ENCODE peak calls at places on chromosomes 16 and 17, in five cellular contexts. One of them, this sample, is unnamed.

GRCh38 chr17:19935169-19935568 is 42.5 kb downstream of the AKAP10 start:
- DNase-seq in Peyer's patch: no peak
- DNase-seq in HL-60: no peak
- DNase-seq in colonic mucosa: no peak
- DNase-seq in fibroblast of lung: peak; percentile 17
- DNase-seq in this sample: peak; percentile 47

GRCh38 chr16:88943131-88943664 is 33.8 kb downstream of the CBFA2T3 start:
- DNase-seq in Peyer's patch: peak; percentile 63
- DNase-seq in HL-60: no peak
- DNase-seq in colonic mucosa: no peak
- DNase-seq in fibroblast of lung: no peak
- DNase-seq in this sample: no peak

GRCh38 chr16:13136896-13137295 is 235.5 kb downstream of the SHISA9 start:
- DNase-seq in Peyer's patch: no peak
- DNase-seq in HL-60: no peak
- DNase-seq in colonic mucosa: no peak
- DNase-seq in fibroblast of lung: no peak
- DNase-seq in this sample: no peak

GRCh38 chr17:73402466-73402865 is 90.7 kb upstream of the CDC42EP4 start:
- DNase-seq in Peyer's patch: no peak
- DNase-seq in HL-60: no peak
- DNase-seq in colonic mucosa: no peak
- DNase-seq in fibroblast of lung: no peak
- DNase-seq in this sample: no peak

GRCh38 chr17:65941500-65941899 is 250.4 kb downstream of the CEP112 start:
- DNase-seq in Peyer's patch: no peak
- DNase-seq in HL-60: peak; percentile 7
- DNase-seq in colonic mucosa: no peak
- DNase-seq in fibroblast of lung: no peak
- DNase-seq in this sample: no peak

GRCh38 chr16:83051451-83051850 is 424.7 kb downstream of the CDH13 start:
- DNase-seq in Peyer's patch: no peak
- DNase-seq in HL-60: no peak
- DNase-seq in colonic mucosa: no peak
- DNase-seq in fibroblast of lung: no peak
- DNase-seq in this sample: no peak

GRCh38 chr17:66184392-66184791 is 7.5 kb downstream of the CEP112 start:
- DNase-seq in Peyer's patch: no peak
- DNase-seq in HL-60: no peak
- DNase-seq in colonic mucosa: no peak
- DNase-seq in fibroblast of lung: no peak
- DNase-seq in this sample: no peak

GRCh38 chr16:83928341-83929055 is 24.5 kb upstream of the OSGIN1 start:
- DNase-seq in Peyer's patch: no peak
- DNase-seq in HL-60: no peak
- DNase-seq in colonic mucosa: no peak
- DNase-seq in fibroblast of lung: peak; percentile 63
- DNase-seq in this sample: peak; percentile 91

GRCh38 chr16:53045554-53046250 is 7.0 kb downstream of the CHD9NB start:
- DNase-seq in Peyer's patch: no peak
- DNase-seq in HL-60: no peak
- DNase-seq in colonic mucosa: peak; percentile 77
- DNase-seq in fibroblast of lung: no peak
- DNase-seq in this sample: no peak

GRCh38 chr17:46147167-46147749 is 46.0 kb downstream of the KANSL1 start:
- DNase-seq in Peyer's patch: no peak
- DNase-seq in HL-60: no peak
- DNase-seq in colonic mucosa: no peak
- DNase-seq in fibroblast of lung: no peak
- DNase-seq in this sample: no peak

GRCh38 chr16:1538804-1539520 is 5.5 kb downstream of the TMEM204 start:
- DNase-seq in Peyer's patch: no peak
- DNase-seq in HL-60: no peak
- DNase-seq in colonic mucosa: no peak
- DNase-seq in fibroblast of lung: no peak
- DNase-seq in this sample: no peak

GRCh38 chr16:86538196-86538780 is 16.7 kb downstream of the MTHFSD start:
- DNase-seq in Peyer's patch: no peak
- DNase-seq in HL-60: no peak
- DNase-seq in colonic mucosa: no peak
- DNase-seq in fibroblast of lung: no peak
- DNase-seq in this sample: no peak

GRCh38 chr16:83351846-83352245 is 455.9 kb upstream of the HSBP1 start:
- DNase-seq in Peyer's patch: no peak
- DNase-seq in HL-60: no peak
- DNase-seq in colonic mucosa: no peak
- DNase-seq in fibroblast of lung: no peak
- DNase-seq in this sample: peak; percentile 51

GRCh38 chr16:31451201-31451600 is 8.1 kb upstream of the ARMC5 start:
- DNase-seq in Peyer's patch: no peak
- DNase-seq in HL-60: no peak
- DNase-seq in colonic mucosa: no peak
- DNase-seq in fibroblast of lung: no peak
- DNase-seq in this sample: no peak

GRCh38 chr16:89020068-89020924 is 43.3 kb upstream of the CBFA2T3 start:
- DNase-seq in Peyer's patch: no peak
- DNase-seq in HL-60: no peak
- DNase-seq in colonic mucosa: no peak
- DNase-seq in fibroblast of lung: no peak
- DNase-seq in this sample: no peak

GRCh38 chr17:80187090-80187489 is 17.3 kb downstream of the CARD14 start:
- DNase-seq in Peyer's patch: no peak
- DNase-seq in HL-60: no peak
- DNase-seq in colonic mucosa: no peak
- DNase-seq in fibroblast of lung: peak; percentile 37
- DNase-seq in this sample: peak; percentile 35

GRCh38 chr16:70428178-70428998 is 10.5 kb downstream of the ST3GAL2 start:
- DNase-seq in Peyer's patch: peak; percentile 65
- DNase-seq in HL-60: peak; percentile 96
- DNase-seq in colonic mucosa: peak; percentile 96
- DNase-seq in fibroblast of lung: peak; percentile 93
- DNase-seq in this sample: peak; percentile 92

GRCh38 chr16:70429888-70430666 is 8.8 kb downstream of the ST3GAL2 start:
- DNase-seq in Peyer's patch: peak; percentile 40
- DNase-seq in HL-60: no peak
- DNase-seq in colonic mucosa: no peak
- DNase-seq in fibroblast of lung: no peak
- DNase-seq in this sample: no peak

GRCh38 chr16:70430667-70431536 is 8.0 kb downstream of the ST3GAL2 start:
- DNase-seq in Peyer's patch: peak; percentile 81
- DNase-seq in HL-60: peak; percentile 74
- DNase-seq in colonic mucosa: no peak
- DNase-seq in fibroblast of lung: no peak
- DNase-seq in this sample: peak; percentile 32

GRCh38 chr16:70432304-70432799 is 6.5 kb downstream of the ST3GAL2 start:
- DNase-seq in Peyer's patch: no peak
- DNase-seq in HL-60: peak; percentile 35
- DNase-seq in colonic mucosa: no peak
- DNase-seq in fibroblast of lung: no peak
- DNase-seq in this sample: no peak

DNA sequence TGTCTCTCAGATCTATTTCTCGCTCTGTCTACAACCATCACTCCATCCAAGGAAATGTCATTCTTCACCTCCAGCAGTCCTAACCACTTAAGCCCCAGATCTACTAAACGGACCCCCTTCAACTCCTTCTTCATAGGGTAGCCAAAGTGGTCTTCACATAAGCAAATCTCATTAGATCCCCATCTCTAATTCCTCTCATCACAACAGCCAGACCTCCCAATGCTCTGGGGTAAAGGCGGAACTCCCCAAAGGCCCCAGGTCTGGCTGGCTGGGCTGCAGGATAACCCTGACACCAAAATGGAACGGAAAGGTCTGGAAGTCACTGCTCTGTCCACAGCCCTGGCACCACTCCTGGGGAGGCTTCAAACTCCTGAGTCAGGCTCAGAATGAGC is 11.1 kb downstream of the ST3GAL2 start:
- DNase-seq in Peyer's patch: no peak
- DNase-seq in HL-60: no peak
- DNase-seq in colonic mucosa: no peak
- DNase-seq in fibroblast of lung: no peak
- DNase-seq in this sample: no peak
- H3K4me3 ChIP-seq in Peyer's patch: no peak overlapping the region
- H3K4me3 ChIP-seq in HL-60: no peak overlapping the region
- H3K4me3 ChIP-seq in colonic mucosa: no peak overlapping the region
- H3K4me3 ChIP-seq in fibroblast of lung: no peak overlapping the region
- H3K4me3 ChIP-seq in this sample: no peak overlapping the region

GRCh38 chr17:81406117-81406953 is 11.1 kb downstream of the BAHCC1 start:
- DNase-seq in Peyer's patch: no peak
- DNase-seq in HL-60: no peak
- DNase-seq in colonic mucosa: peak; percentile 65
- DNase-seq in fibroblast of lung: no peak
- DNase-seq in this sample: no peak
- H3K4me3 ChIP-seq in Peyer's patch: no peak overlapping the region
- H3K4me3 ChIP-seq in HL-60: no peak overlapping the region
- H3K4me3 ChIP-seq in colonic mucosa: peak overlapping the region; percentile 5
- H3K4me3 ChIP-seq in fibroblast of lung: no peak overlapping the region
- H3K4me3 ChIP-seq in this sample: no peak overlapping the region

GRCh38 chr16:10183606-10183959 is 1.4 kb upstream of the GRIN2A start:
- DNase-seq in Peyer's patch: no peak
- DNase-seq in HL-60: no peak
- DNase-seq in colonic mucosa: no peak
- DNase-seq in fibroblast of lung: no peak
- DNase-seq in this sample: no peak

GRCh38 chr16:10180771-10181163 is 1.5 kb downstream of the GRIN2A start:
- DNase-seq in Peyer's patch: no peak
- DNase-seq in HL-60: no peak
- DNase-seq in colonic mucosa: peak; percentile 20
- DNase-seq in fibroblast of lung: no peak
- DNase-seq in this sample: no peak

GRCh38 chr16:10182186-10182683 is at the start of gene GRIN2A:
- DNase-seq in Peyer's patch: no peak
- DNase-seq in HL-60: no peak
- DNase-seq in colonic mucosa: no peak
- DNase-seq in fibroblast of lung: no peak
- DNase-seq in this sample: no peak

GRCh38 chr16:10180042-10180770 is 2.0 kb downstream of the GRIN2A start:
- DNase-seq in Peyer's patch: no peak
- DNase-seq in HL-60: no peak
- DNase-seq in colonic mucosa: no peak
- DNase-seq in fibroblast of lung: no peak
- DNase-seq in this sample: no peak

DNA sequence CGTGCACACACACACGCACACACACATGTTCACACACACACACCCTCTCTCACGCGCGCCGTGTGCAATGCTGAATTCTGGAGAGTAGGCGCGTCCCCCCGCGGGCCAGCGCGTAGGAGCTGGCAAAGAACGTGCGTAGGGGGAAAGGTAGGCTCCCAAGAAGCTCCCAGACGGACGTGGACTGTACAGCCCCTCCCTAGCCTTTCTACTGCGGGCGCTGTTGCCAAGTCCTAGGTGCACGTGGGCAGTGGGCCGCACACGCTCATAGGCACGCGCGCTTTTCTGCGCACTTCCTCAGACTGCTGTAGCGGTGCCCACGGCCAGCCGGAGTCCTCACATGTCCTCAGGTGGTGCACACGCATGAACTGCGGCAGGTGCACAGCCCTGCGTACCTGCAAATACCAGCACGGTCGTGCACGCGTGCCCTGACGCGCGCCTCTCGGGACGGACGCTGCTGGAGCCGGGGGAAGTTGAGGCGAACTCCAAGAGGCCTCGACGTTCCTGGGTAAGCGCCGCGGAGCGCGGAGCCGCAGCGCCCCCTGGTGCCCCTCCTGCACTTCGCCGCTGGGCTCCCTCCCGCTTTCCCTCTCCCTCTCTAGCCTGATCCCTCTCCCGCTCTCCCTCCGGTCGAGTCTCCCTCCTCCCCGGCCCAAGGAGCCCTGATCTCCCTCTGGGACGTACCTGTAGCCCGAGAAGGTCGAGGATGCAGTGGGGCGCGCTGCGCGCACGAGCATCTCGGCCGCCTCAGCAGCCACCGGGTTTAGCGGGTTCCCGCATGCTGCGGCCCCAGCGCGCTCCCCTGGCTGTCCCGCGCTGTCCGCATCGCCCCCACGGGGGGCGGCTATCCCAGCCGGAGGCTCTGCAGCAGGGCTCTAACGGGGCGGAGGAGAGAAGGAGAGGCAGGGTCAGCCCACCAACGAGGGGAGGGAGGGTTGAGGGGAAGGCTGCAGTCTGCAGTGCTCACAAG is 749 bp downstream of the GRIN2A start:
- DNase-seq in Peyer's patch: no peak
- DNase-seq in HL-60: peak; percentile 16
- DNase-seq in colonic mucosa: peak; percentile 27
- DNase-seq in fibroblast of lung: peak; percentile 18
- DNase-seq in this sample: peak; percentile 43
- H3K4me3 ChIP-seq in Peyer's patch: peak overlapping the region; percentile 43
- H3K4me3 ChIP-seq in HL-60: no peak overlapping the region
- H3K4me3 ChIP-seq in colonic mucosa: no peak overlapping the region
- H3K4me3 ChIP-seq in fibroblast of lung: no peak overlapping the region
- H3K4me3 ChIP-seq in this sample: no peak overlapping the region

DNA sequence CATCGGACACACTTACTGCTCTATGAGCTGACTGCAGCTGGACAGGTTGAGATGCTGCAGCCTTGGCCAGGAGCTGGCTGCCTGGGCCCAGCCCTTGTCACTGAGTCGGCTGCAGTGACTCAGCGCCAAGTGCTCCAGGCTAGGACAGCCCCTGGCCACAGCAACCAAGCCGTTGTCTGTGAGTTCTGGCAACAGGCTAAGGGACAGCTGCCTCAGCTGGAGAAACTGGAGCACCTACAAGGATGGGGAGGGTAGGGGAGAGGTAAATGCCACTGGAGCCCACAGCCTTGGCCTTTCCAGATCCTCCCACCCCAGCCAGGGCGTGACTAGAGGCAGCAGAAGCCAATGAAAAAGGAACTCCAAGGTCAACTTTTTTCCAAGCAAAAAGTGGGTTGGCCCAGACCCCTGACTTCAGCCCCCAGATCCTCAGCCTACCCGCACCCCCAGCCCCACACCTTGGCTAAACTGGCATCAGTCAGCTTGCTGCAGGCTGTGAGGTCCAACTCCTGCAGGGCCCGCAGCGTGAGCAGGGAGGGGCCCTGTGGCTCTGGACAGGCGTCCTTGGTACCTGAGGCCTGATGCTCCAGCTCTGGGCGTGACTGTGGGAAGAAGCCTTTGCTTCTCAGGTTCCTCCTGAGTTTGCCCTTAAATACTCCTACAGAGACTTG is 9.1 kb downstream of the ELMO3 start:
- DNase-seq in Peyer's patch: no peak
- DNase-seq in HL-60: no peak
- DNase-seq in colonic mucosa: no peak
- DNase-seq in fibroblast of lung: peak; percentile 24
- DNase-seq in this sample: no peak
- H3K4me3 ChIP-seq in Peyer's patch: no peak overlapping the region
- H3K4me3 ChIP-seq in HL-60: no peak overlapping the region
- H3K4me3 ChIP-seq in colonic mucosa: no peak overlapping the region
- H3K4me3 ChIP-seq in fibroblast of lung: no peak overlapping the region
- H3K4me3 ChIP-seq in this sample: no peak overlapping the region

DNA sequence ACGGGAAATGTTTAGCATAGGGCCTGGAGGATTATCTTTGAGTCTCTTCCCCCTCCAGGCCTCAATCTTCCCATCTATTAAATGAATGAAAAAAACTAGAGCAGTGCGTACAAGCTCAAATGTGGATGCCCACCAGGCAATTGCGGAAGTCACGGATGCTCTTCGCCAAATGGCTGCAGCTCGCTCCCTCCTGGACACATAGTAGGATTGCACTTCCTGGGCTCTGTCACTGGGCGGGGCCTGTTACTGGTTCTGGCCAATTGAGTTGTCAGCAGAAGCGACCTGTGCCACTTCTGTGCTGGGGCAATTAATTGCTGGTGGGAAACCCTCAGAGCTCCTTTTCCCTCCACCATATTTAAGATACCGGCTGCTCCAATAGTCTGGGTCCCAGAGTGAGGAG is 168.2 kb upstream of the IRX6 start:
- DNase-seq in Peyer's patch: no peak
- DNase-seq in HL-60: no peak
- DNase-seq in colonic mucosa: no peak
- DNase-seq in fibroblast of lung: no peak
- DNase-seq in this sample: no peak
- H3K4me3 ChIP-seq in Peyer's patch: no peak overlapping the region
- H3K4me3 ChIP-seq in HL-60: no peak overlapping the region
- H3K4me3 ChIP-seq in colonic mucosa: no peak overlapping the region
- H3K4me3 ChIP-seq in fibroblast of lung: no peak overlapping the region
- H3K4me3 ChIP-seq in this sample: no peak overlapping the region